ENCODE peak calls at places on chromosomes 16 and 17, in nine cellular contexts. I, L, J, W, K, G, N, U and P are unnamed samples.

GRCh38 chr17:347309-347708 is 5.3 kb downstream of the RPH3AL start:
- DNase-seq in I (no peak), L (no peak), J (no peak), W (no peak), K (no peak), G (no peak), N (no peak), U (no peak), P (no peak)

GRCh38 chr16:2471016-2471652 is at the start of gene NTN3:
- DNase-seq in I (no peak), L (no peak), J (no peak), W (no peak), K (no peak), G (peak), N (peak), U (peak), P (no peak)

GRCh38 chr17:2393954-2394749 is 6.7 kb downstream of the MNT start:
- DNase-seq in I (no peak), L (no peak), J (no peak), W (no peak), K (no peak), G (no peak), N (no peak), U (no peak), P (no peak)

GRCh38 chr17:28540231-28540630 is 12.2 kb downstream of the UNC119 start:
- DNase-seq in I (no peak), L (no peak), J (no peak), W (no peak), K (no peak), G (no peak), N (no peak), U (no peak), P (no peak)

GRCh38 chr17:80970044-80970761 is 21.4 kb upstream of the CHMP6 start:
- DNase-seq in I (no peak), L (no peak), J (no peak), W (no peak), K (no peak), G (peak), N (peak), U (peak), P (no peak)

GRCh38 chr17:73546770-73547345 is 97.4 kb downstream of the SDK2 start:
- DNase-seq in I (peak), L (no peak), J (no peak), W (no peak), K (no peak), G (no peak), N (peak), U (peak), P (peak)

GRCh38 chr16:1367486-1368174 is 15.9 kb downstream of the GNPTG start:
- DNase-seq in I (no peak), L (no peak), J (no peak), W (no peak), K (no peak), G (no peak), N (no peak), U (no peak), P (no peak)

GRCh38 chr16:4029816-4030215 is 86.4 kb downstream of the ADCY9 start:
- DNase-seq in I (no peak), L (no peak), J (no peak), W (no peak), K (no peak), G (no peak), N (no peak), U (no peak), P (no peak)

GRCh38 chr16:2816751-2817495 is at the start of gene PRSS21:
- DNase-seq in I (no peak), L (no peak), J (no peak), W (no peak), K (no peak), G (peak), N (no peak), U (no peak), P (no peak)

GRCh38 chr16:49467540-49468372 is 94.2 kb downstream of the C16orf78 start:
- DNase-seq in I (no peak), L (peak), J (no peak), W (no peak), K (no peak), G (no peak), N (no peak), U (no peak), P (no peak)

GRCh38 chr17:16269658-16270057 is 52.6 kb downstream of the PIGL start:
- DNase-seq in I (no peak), L (no peak), J (peak), W (no peak), K (no peak), G (no peak), N (no peak), U (no peak), P (no peak)

GRCh38 chr17:18191071-18191667 is 7.5 kb downstream of the ALKBH5 start:
- DNase-seq in I (no peak), L (peak), J (no peak), W (no peak), K (no peak), G (no peak), N (no peak), U (no peak), P (peak)

GRCh38 chr17:49549311-49549605 is 26.4 kb upstream of the NXPH3 start:
- DNase-seq in I (no peak), L (no peak), J (no peak), W (no peak), K (no peak), G (no peak), N (no peak), U (no peak), P (no peak)

GRCh38 chr17:32610027-32610650 is 123.3 kb downstream of the CDK5R1 start:
- DNase-seq in I (no peak), L (no peak), J (no peak), W (no peak), K (no peak), G (no peak), N (no peak), U (no peak), P (no peak)